ENCODE peak calls at places on chromosomes 2 and 18, in eight cellular contexts. K is PC-3, T is stomach, C is tibial artery, S is Peyer's patch, Y is bronchial epithelial cell, B is AG04450, J is neural crest cell. W is an unnamed sample.

GRCh38 chr2:66580343-66580954 is 145.5 kb downstream of the MEIS1 start:
- DNase-seq in K (no peak), T (no peak), C (no peak), S (no peak), Y (no peak), B (no peak), J (no peak), W (no peak)

GRCh38 chr2:121263996-121264715 is 20.8 kb downstream of the TFCP2L1 start:
- DNase-seq in K (no peak), T (no peak), C (no peak), S (peak; percentile 26), Y (no peak), B (no peak), J (no peak), W (no peak)

GRCh38 chr2:105828543-105828942 is 83.8 kb downstream of the NCK2 start:
- DNase-seq in K (no peak), T (no peak), C (no peak), S (no peak), Y (no peak), B (no peak), J (no peak), W (no peak)

GRCh38 chr2:149858916-149859634 is 271.5 kb upstream of the MMADHC start:
- DNase-seq in K (peak; percentile 65), T (no peak), C (no peak), S (no peak), Y (peak; percentile 71), B (no peak), J (no peak), W (no peak)

GRCh38 chr2:202938960-202939359 is 26.9 kb downstream of the CARF start:
- DNase-seq in K (no peak), T (no peak), C (no peak), S (no peak), Y (no peak), B (no peak), J (no peak), W (no peak)

GRCh38 chr2:46163804-46164569 is 133.2 kb upstream of the EPAS1 start:
- DNase-seq in K (peak; percentile 99), T (no peak), C (no peak), S (no peak), Y (peak; percentile 90), B (no peak), J (no peak), W (no peak)

GRCh38 chr18:28407681-28408080 is 230.8 kb upstream of the CDH2 start:
- DNase-seq in K (no peak), T (no peak), C (no peak), S (no peak), Y (no peak), B (no peak), J (no peak), W (no peak)

GRCh38 chr18:10242922-10243680 is 211.3 kb upstream of the APCDD1 start:
- DNase-seq in K (peak; percentile 30), T (no peak), C (no peak), S (no peak), Y (peak; percentile 70), B (no peak), J (no peak), W (no peak)

GRCh38 chr2:173571021-173571821 is 216.5 kb downstream of the CDCA7 start:
- DNase-seq in K (peak; percentile 77), T (no peak), C (no peak), S (no peak), Y (peak; percentile 59), B (no peak), J (no peak), W (no peak)

GRCh38 chr2:171811229-171811628 is 82.8 kb downstream of the SLC25A12 start:
- DNase-seq in K (peak; percentile 57), T (no peak), C (no peak), S (no peak), Y (peak; percentile 65), B (no peak), J (no peak), W (no peak)

GRCh38 chr18:58308463-58308862 is 264.4 kb downstream of the NEDD4L start:
- DNase-seq in K (no peak), T (no peak), C (no peak), S (no peak), Y (no peak), B (no peak), J (no peak), W (no peak)

GRCh38 chr2:176473177-176473576 is 203.9 kb downstream of the MTX2 start:
- DNase-seq in K (no peak), T (no peak), C (no peak), S (no peak), Y (peak; percentile 95), B (no peak), J (no peak), W (no peak)

GRCh38 chr2:197306691-197307030 is 3.9 kb downstream of the ANKRD44 start:
- DNase-seq in K (peak; percentile 85), T (peak; percentile 73), C (peak; percentile 88), S (peak; percentile 64), Y (peak; percentile 34), B (no peak), J (no peak), W (peak; percentile 45)

GRCh38 chr18:77222464-77222863 is 27.2 kb upstream of the GALR1 start:
- DNase-seq in K (no peak), T (no peak), C (no peak), S (no peak), Y (no peak), B (no peak), J (no peak), W (no peak)

GRCh38 chr2:228839506-228839905 is 431.6 kb downstream of the PID1 start:
- DNase-seq in K (no peak), T (no peak), C (no peak), S (no peak), Y (no peak), B (no peak), J (no peak), W (no peak)

GRCh38 chr2:15671409-15671808 is 79.7 kb downstream of the DDX1 start:
- DNase-seq in K (no peak), T (no peak), C (no peak), S (no peak), Y (no peak), B (no peak), J (no peak), W (no peak)

GRCh38 chr2:168529900-168530561 is 74.0 kb downstream of the CERS6 start:
- DNase-seq in K (peak; percentile 54), T (no peak), C (no peak), S (no peak), Y (no peak), B (no peak), J (no peak), W (no peak)

DNA sequence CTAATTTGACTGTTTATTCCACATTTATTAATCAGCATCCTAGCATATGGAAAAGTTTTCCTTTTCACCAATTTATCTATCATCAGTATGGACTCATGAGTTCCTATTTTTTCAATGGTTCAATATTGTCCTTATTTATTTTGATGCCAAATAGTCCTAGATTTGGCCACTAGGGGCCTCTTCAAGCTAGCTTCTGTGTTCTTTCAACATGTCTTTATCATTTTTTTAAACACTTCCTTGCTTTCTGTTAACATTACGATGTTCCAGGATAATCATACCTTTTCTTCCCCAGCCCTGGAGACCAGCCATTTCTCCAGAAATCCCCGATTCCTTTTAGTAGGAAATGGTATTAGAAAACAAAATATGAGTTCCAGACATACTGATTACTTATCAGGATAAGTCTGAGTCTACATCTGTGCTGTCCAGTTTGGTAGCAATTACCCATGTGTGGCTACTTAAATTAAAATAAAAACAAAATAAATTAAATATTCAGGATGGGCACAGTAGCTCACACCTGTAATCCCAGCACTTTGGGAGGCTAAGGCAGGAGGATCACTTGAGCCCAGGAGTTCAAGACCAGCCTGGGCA is 70.6 kb downstream of the RPE start:
- DNase-seq in K (peak; percentile 62), T (no peak), C (no peak), S (no peak), Y (peak; percentile 53), B (peak; percentile 15), J (no peak), W (no peak)
- TF ChIP-seq CTCF in K (peak; percentile 80), T (no peak), C (peak; percentile 56), S (peak; percentile 55), Y (peak; percentile 46), B (peak; percentile 79), J (peak; percentile 70), W (peak; percentile 23)

DNA sequence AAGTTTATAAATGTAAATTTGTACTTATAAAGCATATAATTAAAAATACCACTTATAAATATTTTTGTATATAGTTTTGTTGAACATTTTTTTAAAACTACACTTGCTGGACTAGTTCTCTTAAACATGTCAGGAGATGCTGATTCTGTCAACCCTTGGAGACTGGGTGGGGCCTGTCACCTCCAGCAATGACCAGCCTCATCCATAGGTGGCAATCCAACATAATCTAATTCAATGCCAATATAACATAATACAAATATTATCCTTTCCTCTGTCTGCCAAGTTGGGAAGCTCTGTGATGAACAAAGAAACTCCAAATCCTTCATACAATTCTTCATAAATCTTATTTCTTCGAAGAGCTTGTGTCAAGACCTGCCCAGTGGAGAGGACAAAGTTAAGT is 140.4 kb downstream of the RBMS1 start:
- DNase-seq in K (peak; percentile 49), T (no peak), C (no peak), S (no peak), Y (peak; percentile 28), B (no peak), J (no peak), W (no peak)
- TF ChIP-seq CTCF in K (peak; percentile 63), T (no peak), C (no peak), S (peak; percentile 16), Y (peak; percentile 36), B (no peak), J (no peak), W (peak; percentile 64)

DNA sequence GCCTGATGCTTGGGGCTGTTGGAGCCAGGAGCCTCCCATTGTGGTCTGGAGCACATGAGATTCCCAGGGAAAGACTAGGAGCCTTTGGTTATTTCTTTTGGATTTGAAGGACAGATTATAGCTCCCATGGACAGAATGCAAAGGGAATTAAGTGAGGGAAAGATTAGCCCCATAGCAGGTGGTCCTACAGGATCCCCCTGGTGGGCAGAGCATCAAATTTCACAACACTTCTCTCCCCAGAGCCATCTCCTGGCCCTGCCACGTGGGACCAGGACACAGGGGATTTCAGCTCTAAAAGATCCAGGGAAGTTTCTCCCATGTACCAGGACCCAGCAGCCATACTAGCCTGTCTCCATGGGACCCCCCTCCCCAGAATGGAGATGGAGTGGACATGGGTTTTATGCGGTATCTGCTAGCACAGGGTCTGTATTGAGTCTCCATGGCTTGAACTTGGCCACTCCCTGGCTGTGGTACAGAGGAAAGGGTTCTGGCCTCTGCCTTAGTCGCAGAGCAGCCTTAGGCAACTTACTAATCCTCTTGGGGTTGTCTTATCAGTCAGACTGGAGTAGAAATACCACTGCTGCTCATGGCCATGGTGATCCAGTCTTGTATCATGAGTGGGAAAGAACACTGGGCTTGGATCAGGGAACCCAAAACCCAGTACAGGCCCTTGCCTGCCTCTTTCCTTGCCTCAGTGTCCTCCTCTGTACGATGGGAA is 6.8 kb upstream of the PLB1 start:
- DNase-seq in K (peak; percentile 29), T (no peak), C (no peak), S (no peak), Y (peak; percentile 53), B (no peak), J (no peak), W (no peak)
- TF ChIP-seq CTCF in K (no peak), T (no peak), C (no peak), S (no peak), Y (no peak), B (no peak), J (no peak), W (no peak)

DNA sequence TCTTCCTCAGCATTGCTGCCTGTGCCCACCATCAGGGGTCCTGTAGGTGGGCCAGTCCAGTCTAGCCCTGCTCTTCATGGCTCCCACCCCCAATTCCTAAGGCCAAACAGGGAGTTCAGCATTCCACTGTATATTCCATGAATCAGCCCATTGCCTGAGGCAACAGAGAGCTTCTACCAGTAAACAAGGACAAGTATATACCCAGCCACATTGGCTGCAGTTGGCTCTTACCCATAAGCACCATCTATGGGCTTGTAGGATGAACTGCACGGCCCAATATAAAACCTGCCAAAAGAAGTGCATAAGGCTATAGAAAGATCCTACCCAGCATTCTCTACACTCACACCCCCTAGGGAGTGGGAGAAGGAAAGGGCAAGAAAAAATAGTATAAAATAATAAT is 95.1 kb upstream of the SALL3 start:
- DNase-seq in K (peak; percentile 7), T (no peak), C (no peak), S (no peak), Y (peak; percentile 33), B (no peak), J (no peak), W (no peak)
- TF ChIP-seq CTCF in K (no peak), T (no peak), C (no peak), S (no peak), Y (no peak), B (no peak), J (peak; percentile 23), W (no peak)

W was measured in CD8-positive, alpha-beta T cell.